ENCODE peak calls at places on chromosomes 13 and 19, in eight cellular contexts. One of them, this sample, is unnamed.

GRCh38 chr19:4016486-4016885 is 8.9 kb downstream of the PIAS4 start:
- DNase-seq in activated B cell treated with CpG ODN at 0.5 μM for 24 hours: no peak
- DNase-seq in activated naive CD4-positive, alpha-beta T cell: no peak
- DNase-seq in COR-L47: no peak
- DNase-seq in M059J: no peak
- DNase-seq in HuH-7: no peak
- DNase-seq in germinal center: no peak
- DNase-seq in aorta: no peak
- DNase-seq in this sample: peak

GRCh38 chr19:43409415-43409814 is 5.3 kb upstream of the TEX101 start:
- DNase-seq in activated B cell treated with CpG ODN at 0.5 μM for 24 hours: no peak
- DNase-seq in activated naive CD4-positive, alpha-beta T cell: no peak
- DNase-seq in COR-L47: no peak
- DNase-seq in M059J: no peak
- DNase-seq in HuH-7: no peak
- DNase-seq in germinal center: no peak
- DNase-seq in aorta: no peak
- DNase-seq in this sample: no peak

GRCh38 chr13:75830842-75831241 is 194.7 kb downstream of the LMO7 start:
- DNase-seq in activated B cell treated with CpG ODN at 0.5 μM for 24 hours: no peak
- DNase-seq in activated naive CD4-positive, alpha-beta T cell: no peak
- DNase-seq in COR-L47: no peak
- DNase-seq in M059J: peak
- DNase-seq in HuH-7: no peak
- DNase-seq in germinal center: no peak
- DNase-seq in aorta: no peak
- DNase-seq in this sample: no peak

GRCh38 chr19:8577247-8577646 is at the start of gene MYO1F:
- DNase-seq in activated B cell treated with CpG ODN at 0.5 μM for 24 hours: peak
- DNase-seq in activated naive CD4-positive, alpha-beta T cell: no peak
- DNase-seq in COR-L47: no peak
- DNase-seq in M059J: no peak
- DNase-seq in HuH-7: no peak
- DNase-seq in germinal center: no peak
- DNase-seq in aorta: peak
- DNase-seq in this sample: peak

GRCh38 chr19:1267441-1268391 is 1.4 kb upstream of the CIRBP start:
- DNase-seq in activated B cell treated with CpG ODN at 0.5 μM for 24 hours: no peak
- DNase-seq in activated naive CD4-positive, alpha-beta T cell: no peak
- DNase-seq in COR-L47: no peak
- DNase-seq in M059J: no peak
- DNase-seq in HuH-7: no peak
- DNase-seq in germinal center: no peak
- DNase-seq in aorta: peak
- DNase-seq in this sample: no peak

GRCh38 chr19:37304190-37304883 is 66.6 kb upstream of the ZNF527 start:
- DNase-seq in activated B cell treated with CpG ODN at 0.5 μM for 24 hours: no peak
- DNase-seq in activated naive CD4-positive, alpha-beta T cell: no peak
- DNase-seq in COR-L47: no peak
- DNase-seq in M059J: no peak
- DNase-seq in HuH-7: no peak
- DNase-seq in germinal center: no peak
- DNase-seq in aorta: peak
- DNase-seq in this sample: no peak

GRCh38 chr19:17703823-17704463 is 15.3 kb upstream of the MAP1S start:
- DNase-seq in activated B cell treated with CpG ODN at 0.5 μM for 24 hours: peak
- DNase-seq in activated naive CD4-positive, alpha-beta T cell: peak
- DNase-seq in COR-L47: no peak
- DNase-seq in M059J: no peak
- DNase-seq in HuH-7: no peak
- DNase-seq in germinal center: peak
- DNase-seq in aorta: peak
- DNase-seq in this sample: peak

GRCh38 chr13:27383104-27383921 is 41.1 kb upstream of the GTF3A start:
- DNase-seq in activated B cell treated with CpG ODN at 0.5 μM for 24 hours: no peak
- DNase-seq in activated naive CD4-positive, alpha-beta T cell: no peak
- DNase-seq in COR-L47: no peak
- DNase-seq in M059J: no peak
- DNase-seq in HuH-7: no peak
- DNase-seq in germinal center: no peak
- DNase-seq in aorta: no peak
- DNase-seq in this sample: no peak

GRCh38 chr19:5967994-5968430 is 9.9 kb downstream of the RANBP3 start:
- DNase-seq in activated B cell treated with CpG ODN at 0.5 μM for 24 hours: no peak
- DNase-seq in activated naive CD4-positive, alpha-beta T cell: peak
- DNase-seq in COR-L47: peak
- DNase-seq in M059J: peak
- DNase-seq in HuH-7: peak
- DNase-seq in germinal center: peak
- DNase-seq in aorta: peak
- DNase-seq in this sample: peak

GRCh38 chr19:6185825-6186193 is 50.3 kb downstream of the ACSBG2 start:
- DNase-seq in activated B cell treated with CpG ODN at 0.5 μM for 24 hours: no peak
- DNase-seq in activated naive CD4-positive, alpha-beta T cell: no peak
- DNase-seq in COR-L47: no peak
- DNase-seq in M059J: no peak
- DNase-seq in HuH-7: no peak
- DNase-seq in germinal center: no peak
- DNase-seq in aorta: no peak
- DNase-seq in this sample: no peak

GRCh38 chr19:48806818-48807589 is 3.8 kb downstream of the BCAT2 start:
- DNase-seq in activated B cell treated with CpG ODN at 0.5 μM for 24 hours: no peak
- DNase-seq in activated naive CD4-positive, alpha-beta T cell: no peak
- DNase-seq in COR-L47: no peak
- DNase-seq in M059J: no peak
- DNase-seq in HuH-7: peak
- DNase-seq in germinal center: no peak
- DNase-seq in aorta: no peak
- DNase-seq in this sample: peak

GRCh38 chr13:30698023-30698422 is 37.3 kb upstream of the ALOX5AP start:
- DNase-seq in activated B cell treated with CpG ODN at 0.5 μM for 24 hours: no peak
- DNase-seq in activated naive CD4-positive, alpha-beta T cell: no peak
- DNase-seq in COR-L47: no peak
- DNase-seq in M059J: peak
- DNase-seq in HuH-7: no peak
- DNase-seq in germinal center: no peak
- DNase-seq in aorta: no peak
- DNase-seq in this sample: no peak